ENCODE peak calls at places on chromosomes 4 and X, in four cellular contexts. B is A549, W is H1, V is K562. S is an unnamed sample.

GRCh38 chr4:41290486-41290885 is 33.8 kb downstream of the UCHL1 start:
- DNase-seq in B (no peak), W (no peak), V (no peak), S (no peak)

GRCh38 chr4:114998316-114998715 is 115.1 kb downstream of the NDST4 start:
- DNase-seq in B (no peak), W (no peak), V (no peak), S (no peak)

GRCh38 chr4:176545886-176546285 is 226.1 kb downstream of the SPCS3 start:
- DNase-seq in B (no peak), W (no peak), V (no peak), S (no peak)

GRCh38 chrX:69133561-69134542 is 31.4 kb downstream of the PJA1 start:
- DNase-seq in B (peak), W (peak), V (peak), S (peak)

GRCh38 chr4:140251566-140251965 is 97.6 kb upstream of the MAML3 start:
- DNase-seq in B (no peak), W (no peak), V (no peak), S (no peak)

GRCh38 chr4:38190717-38191178 is 230.6 kb downstream of the PTTG2 start:
- DNase-seq in B (no peak), W (no peak), V (no peak), S (no peak)

GRCh38 chrX:8126092-8126491 is 45.0 kb downstream of the VCX2 start:
- DNase-seq in B (no peak), W (no peak), V (no peak), S (no peak)

GRCh38 chr4:13248621-13249298 is 235.4 kb downstream of the RAB28 start:
- DNase-seq in B (no peak), W (no peak), V (no peak), S (peak)

GRCh38 chr4:48970471-48970921 is 15.6 kb upstream of the CWH43 start:
- DNase-seq in B (no peak), W (no peak), V (no peak), S (no peak)

GRCh38 chr4:55851885-55852284 is 1.6 kb upstream of the EXOC1 start:
- DNase-seq in B (no peak), W (no peak), V (no peak), S (peak)

GRCh38 chrX:10579018-10579752 is 41.2 kb downstream of the MID1 start:
- DNase-seq in B (no peak), W (no peak), V (no peak), S (peak)

GRCh38 chrX:138711399-138712347 is at the start of gene FGF13:
- DNase-seq in B (no peak), W (peak), V (no peak), S (peak)

GRCh38 chr4:188704288-188704687 is 565.0 kb downstream of the TRIML1 start:
- DNase-seq in B (no peak), W (no peak), V (no peak), S (no peak)

GRCh38 chrX:85345523-85345922 is 33.9 kb downstream of the POF1B start:
- DNase-seq in B (no peak), W (no peak), V (no peak), S (no peak)

GRCh38 chrX:153551135-153551534 is 33.7 kb downstream of the ATP2B3 start:
- DNase-seq in B (no peak), W (no peak), V (no peak), S (no peak)

GRCh38 chr4:43244688-43245382 is 352.3 kb downstream of the GRXCR1 start:
- DNase-seq in B (no peak), W (no peak), V (no peak), S (no peak)

GRCh38 chrX:115344885-115345653 is 55.6 kb downstream of the LUZP4 start:
- DNase-seq in B (peak), W (no peak), V (no peak), S (peak)

GRCh38 chr4:25367004-25367621 is 9.9 kb upstream of the ANAPC4 start:
- DNase-seq in B (no peak), W (no peak), V (peak), S (no peak)

GRCh38 chrX:117989512-117989911 is 127.1 kb downstream of the KLHL13 start:
- DNase-seq in B (no peak), W (no peak), V (no peak), S (no peak)

GRCh38 chr4:7950301-7951092 is 10.8 kb upstream of the AFAP1 start:
- DNase-seq in B (no peak), W (no peak), V (no peak), S (no peak)

DNA sequence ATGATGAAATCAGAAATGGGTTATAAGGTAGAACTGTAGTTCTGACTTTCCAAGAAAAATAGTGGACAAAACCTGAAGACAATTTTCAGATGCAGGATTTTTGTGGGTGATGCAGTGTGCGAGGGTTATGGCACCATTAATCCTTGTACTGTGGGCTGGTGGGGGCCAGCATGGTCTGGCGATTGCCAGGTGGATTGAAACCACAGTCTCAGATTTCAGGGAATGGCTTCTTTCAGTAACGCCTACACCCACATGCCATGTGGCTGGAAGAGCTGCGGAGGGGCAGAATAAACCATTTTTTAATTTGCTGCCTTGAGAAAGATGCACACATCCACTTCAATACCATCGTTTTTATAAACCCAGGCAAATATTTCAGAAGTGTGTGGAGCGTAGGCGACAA is 150.6 kb downstream of the ARSF start:
- DNase-seq in B (no peak), W (no peak), V (no peak), S (no peak)
- TF ChIP-seq PHF8 in B (no peak), W (no peak), V (no peak), S (no peak)

DNA sequence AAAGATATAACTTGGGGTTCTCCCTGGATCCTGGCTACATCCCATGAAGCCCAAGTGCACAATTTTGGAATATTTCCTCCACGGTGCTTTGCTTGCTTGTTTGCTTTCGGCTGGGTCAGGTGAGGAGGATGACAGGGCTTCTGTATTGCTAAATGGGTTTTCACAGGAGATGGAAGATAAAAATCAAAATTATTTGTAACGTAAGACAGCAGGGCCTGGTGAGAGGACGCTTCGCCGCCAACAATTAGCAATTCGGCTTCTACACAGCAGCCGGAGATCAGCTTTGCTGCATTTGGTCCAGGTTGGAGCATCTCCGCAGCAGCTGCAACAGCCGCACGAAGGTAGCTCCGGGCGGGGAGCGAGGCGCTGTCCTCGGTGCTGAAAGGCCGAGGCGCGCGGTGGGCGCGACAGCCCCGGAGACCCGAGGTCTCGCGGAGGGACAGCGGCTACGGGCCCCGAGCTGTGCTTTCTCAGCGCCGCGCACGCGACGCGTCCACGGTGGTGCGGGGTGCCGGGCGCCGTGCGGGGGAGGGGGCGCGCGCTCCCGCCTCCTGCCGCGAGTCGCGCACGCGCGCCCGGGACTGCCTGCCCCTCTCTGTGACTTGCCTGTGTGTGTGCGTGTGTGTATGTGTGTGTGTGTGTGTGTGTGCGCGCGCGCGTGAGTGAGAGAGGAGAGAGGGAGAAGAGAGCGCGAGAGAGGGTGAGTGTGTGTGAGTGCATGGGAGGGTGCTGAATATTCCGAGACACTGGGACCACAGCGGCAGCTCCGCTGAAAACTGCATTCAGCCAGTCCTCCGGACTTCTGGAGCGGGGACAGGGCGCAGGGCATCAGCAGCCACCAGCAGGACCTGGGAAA is at the start of gene GRIA2:
- DNase-seq in B (peak), W (peak), V (peak), S (peak)
- TF ChIP-seq PHF8 in B (no peak), W (no peak), V (no peak), S (no peak)

DNA sequence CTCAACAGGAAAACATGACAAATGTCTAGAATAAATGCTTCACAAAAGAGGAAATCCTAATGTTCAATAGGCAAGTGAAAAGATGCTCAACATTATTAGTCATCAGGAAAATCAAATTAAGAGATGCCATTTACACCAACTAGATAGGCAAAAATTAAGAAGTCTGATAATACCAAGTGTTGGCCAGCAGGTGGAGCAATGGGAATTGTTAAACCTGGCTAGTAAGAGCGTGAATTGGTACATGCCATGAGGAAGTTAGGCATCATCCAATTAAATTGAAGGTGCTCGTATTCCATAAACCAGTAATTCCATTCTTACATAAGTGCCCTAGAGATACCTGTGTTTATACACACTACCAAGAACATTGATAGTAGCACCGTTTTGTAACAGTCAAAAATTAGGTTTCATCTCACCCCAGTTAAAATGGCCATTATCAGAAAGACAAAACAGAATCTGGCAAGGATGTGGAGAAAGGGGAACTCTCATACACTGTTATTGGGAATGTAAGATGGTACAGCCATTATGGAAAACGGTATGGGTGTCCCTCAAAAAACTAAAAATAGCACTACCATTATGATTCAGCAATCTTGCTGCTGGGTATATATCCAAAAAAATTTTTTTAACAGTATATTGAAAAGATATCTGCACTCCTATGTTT is 14.0 kb upstream of the ZCCHC18 start:
- DNase-seq in B (peak), W (no peak), V (peak), S (peak)
- TF ChIP-seq PHF8 in B (no peak), W (no peak), V (no peak), S (no peak)

GRCh38 chr4:955161-955921 is 18.0 kb downstream of the DGKQ start:
- DNase-seq in B (no peak), W (no peak), V (no peak), S (no peak)
- TF ChIP-seq PHF8 in B (no peak), W (no peak), V (no peak), S (no peak)

DNA sequence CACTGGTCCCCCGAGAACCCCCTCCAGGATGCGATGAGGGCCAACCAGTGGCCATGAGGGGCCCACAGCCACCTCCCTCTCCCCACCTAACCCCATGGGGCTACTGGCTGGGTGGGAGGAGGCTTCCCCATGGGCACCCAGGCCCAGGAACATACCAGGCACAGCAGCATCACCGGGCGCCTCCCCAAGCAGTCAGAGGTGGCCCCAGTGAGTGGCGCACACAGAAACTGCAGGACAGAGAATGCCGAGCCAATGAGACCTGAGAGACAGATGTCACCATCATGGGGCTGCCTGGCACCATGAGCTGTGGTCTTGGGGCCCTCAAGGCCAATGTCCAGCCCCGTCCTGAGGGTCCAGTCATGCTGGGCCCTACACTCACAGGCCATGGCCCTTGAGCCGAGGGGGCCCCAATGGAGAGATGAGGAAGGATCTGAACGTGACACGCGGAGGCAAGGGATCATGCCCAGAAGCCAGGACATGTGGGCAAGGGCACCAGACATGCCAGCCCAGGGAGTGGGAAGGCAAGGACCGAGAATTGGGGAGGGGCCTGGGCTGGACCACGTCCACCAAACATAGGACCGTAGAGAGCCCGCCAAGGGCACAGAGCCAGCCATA is 30.1 kb downstream of the NOP14 start:
- DNase-seq in B (no peak), W (no peak), V (no peak), S (no peak)
- TF ChIP-seq PHF8 in B (no peak), W (no peak), V (no peak), S (no peak)

DNA sequence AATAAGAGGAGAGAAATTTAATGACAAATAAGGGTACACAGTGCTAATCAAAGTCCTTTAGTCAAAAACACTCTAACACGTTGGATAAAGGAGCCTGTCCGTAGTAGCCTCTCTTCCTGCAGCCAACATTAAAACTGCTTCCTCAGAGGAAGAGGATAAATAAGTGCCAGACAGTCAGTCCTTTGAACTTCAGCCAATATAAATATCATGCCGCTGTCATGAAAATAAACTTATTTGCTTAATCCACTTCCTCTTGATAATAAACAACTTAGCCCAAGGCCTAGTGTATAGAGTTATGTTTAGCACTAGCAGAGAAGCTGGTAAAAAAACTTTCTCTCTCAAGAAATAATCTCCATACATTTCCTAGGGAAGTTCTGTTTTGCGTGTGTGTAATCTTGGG is 196.7 kb downstream of the HS3ST1 start:
- DNase-seq in B (no peak), W (no peak), V (no peak), S (no peak)
- TF ChIP-seq PHF8 in B (no peak), W (no peak), V (no peak), S (no peak)

GRCh38 chr4:182810103-182810605 is 107.0 kb downstream of the DCTD start:
- DNase-seq in B (no peak), W (no peak), V (no peak), S (no peak)

GRCh38 chr4:182807841-182808548 is 109.2 kb downstream of the DCTD start:
- DNase-seq in B (no peak), W (peak), V (no peak), S (no peak)

GRCh38 chr4:182809417-182810102 is 107.6 kb downstream of the DCTD start:
- DNase-seq in B (no peak), W (no peak), V (no peak), S (peak)

GRCh38 chr4:182807346-182807745 is 109.8 kb downstream of the DCTD start:
- DNase-seq in B (no peak), W (no peak), V (no peak), S (no peak)

GRCh38 chr4:182808673-182809416 is 108.3 kb downstream of the DCTD start:
- DNase-seq in B (no peak), W (no peak), V (no peak), S (no peak)
- TF ChIP-seq PHF8 in B (no peak), W (no peak), V (no peak), S (no peak)

GRCh38 chr4:92012899-92013867 is 290.6 kb upstream of the GRID2 start:
- DNase-seq in B (no peak), W (peak), V (no peak), S (peak)
- TF ChIP-seq PHF8 in B (no peak), W (no peak), V (no peak), S (no peak)

S was measured in HepG2.